ENCODE peak calls at places on chromosomes 6 and 20, in five cellular contexts. A, O, Q, T and K are unnamed samples.
A peak's percentile ranks its signal among the peaks of the same experiment; 100 is the strongest.

GRCh38 chr6:134249759-134250602 is 67.9 kb downstream of the SGK1 start:
- DNase-seq in Q (no peak), A (no peak), T (no peak), O (no peak), K (no peak)

GRCh38 chr6:137218473-137218916 is 690 bp downstream of the IFNGR1 start:
- DNase-seq in O (no peak), A (no peak), Q (peak; percentile 13), T (peak; percentile 41), K (peak; percentile 53)

GRCh38 chr6:14922306-14922705 is 323.6 kb upstream of the JARID2 start:
- DNase-seq in A (no peak), Q (no peak), T (no peak), O (no peak), K (peak; percentile 62)

GRCh38 chr20:54132612-54133433 is 41.0 kb downstream of the CYP24A1 start:
- DNase-seq in Q (peak; percentile 52), A (no peak), O (no peak), T (no peak), K (peak; percentile 90)

GRCh38 chr20:18138639-18139583 is 1.2 kb downstream of the KAT14 start:
- DNase-seq in O (no peak), Q (no peak), T (no peak), A (no peak), K (no peak)

GRCh38 chr6:144285798-144286502 is 815 bp downstream of the UTRN start:
- DNase-seq in A (peak; percentile 8), T (peak; percentile 21), O (peak; percentile 41), Q (peak; percentile 75), K (peak; percentile 64)

GRCh38 chr6:108543165-108543940 is 17.4 kb upstream of the FOXO3 start:
- DNase-seq in O (no peak), A (no peak), T (no peak), Q (no peak), K (no peak)

GRCh38 chr20:5969348-5969935 is 19.0 kb downstream of the MCM8 start:
- DNase-seq in Q (no peak), O (no peak), A (no peak), T (no peak), K (no peak)

GRCh38 chr6:42846505-42846904 is 32.9 kb upstream of the RPL7L1 start:
- DNase-seq in A (no peak), O (no peak), Q (no peak), T (no peak), K (no peak)

GRCh38 chr6:136890194-136890558 is 31.9 kb upstream of the SLC35D3 start:
- DNase-seq in O (no peak), T (no peak), Q (no peak), A (no peak), K (no peak)

GRCh38 chr6:46983007-46983411 is 59.1 kb downstream of the ADGRF1 start:
- DNase-seq in O (no peak), Q (no peak), A (no peak), T (no peak), K (peak; percentile 60)

GRCh38 chr6:34816635-34817301 is 24.9 kb downstream of the BLTP3A start:
- DNase-seq in O (no peak), A (no peak), Q (no peak), T (no peak), K (no peak)

GRCh38 chr6:32843321-32843978 is 397 bp downstream of the PSMB8 start:
- DNase-seq in A (peak; percentile 15), O (no peak), T (no peak), Q (no peak), K (no peak)

GRCh38 chr20:51507357-51508036 is 35.0 kb downstream of the NFATC2 start:
- DNase-seq in T (no peak), Q (no peak), O (no peak), A (no peak), K (no peak)

GRCh38 chr20:54078296-54078695 is 7.9 kb upstream of the BCAS1 start:
- DNase-seq in Q (no peak), T (no peak), O (no peak), A (no peak), K (no peak)

GRCh38 chr6:153038378-153038777 is 35.9 kb upstream of the MTRF1L start:
- DNase-seq in T (no peak), A (no peak), Q (no peak), O (no peak), K (peak; percentile 69)

GRCh38 chr6:7140631-7141366 is 33.0 kb downstream of the RREB1 start:
- DNase-seq in Q (peak; percentile 81), A (peak; percentile 73), O (peak; percentile 88), T (peak; percentile 77), K (peak; percentile 92)

GRCh38 chr6:31979238-31979898 is 2.5 kb upstream of the C4A start:
- DNase-seq in A (no peak), O (no peak), T (no peak), Q (no peak), K (no peak)

GRCh38 chr6:39879535-39879934 is 54.7 kb downstream of the MOCS1 start:
- DNase-seq in A (no peak), T (no peak), O (no peak), Q (no peak), K (no peak)

GRCh38 chr6:92132446-92132845 is 1286.9 kb downstream of the EPHA7 start:
- DNase-seq in T (no peak), A (no peak), O (no peak), Q (no peak), K (no peak)

GRCh38 chr20:34179636-34180360 is 61.4 kb upstream of the ASIP start:
- DNase-seq in O (no peak), T (no peak), A (no peak), Q (no peak), K (no peak)

GRCh38 chr6:83735461-83735860 is 26.6 kb upstream of the SNAP91 start:
- DNase-seq in T (no peak), Q (no peak), O (no peak), A (no peak), K (peak; percentile 6)

GRCh38 chr20:3430376-3431069 is 23.1 kb upstream of the DNAAF9 start:
- DNase-seq in T (no peak), Q (no peak), A (no peak), O (no peak), K (no peak)

GRCh38 chr20:26295006-26295405 is 598.4 kb upstream of the ZNF337 start:
- DNase-seq in A (no peak), Q (no peak), T (no peak), O (no peak), K (no peak)